ENCODE peak calls at places on chromosomes 3 and 15, in eight cellular contexts. M, Y, H, G, T, K, B and R are unnamed samples.

GRCh38 chr3:162398554-162398953 is 901.9 kb downstream of the OTOL1 start:
- ATAC-seq in M (no peak), Y (peak), H (no peak), G (no peak), T (no peak), K (no peak), B (no peak), R (no peak)

GRCh38 chr15:100204211-100204610 is 137.6 kb downstream of the ADAMTS17 start:
- ATAC-seq in M (no peak), Y (no peak), H (no peak), G (no peak), T (no peak), K (no peak), B (no peak), R (no peak)

GRCh38 chr3:45922039-45922326 is 21.3 kb upstream of the CXCR6 start:
- ATAC-seq in M (no peak), Y (no peak), H (no peak), G (peak), T (no peak), K (no peak), B (no peak), R (peak)

GRCh38 chr3:152460936-152461335 is 192.2 kb downstream of the MBNL1 start:
- ATAC-seq in M (peak), Y (no peak), H (no peak), G (no peak), T (no peak), K (no peak), B (peak), R (no peak)

GRCh38 chr3:127760361-127760760 is 62.0 kb downstream of the MGLL start:
- ATAC-seq in M (no peak), Y (peak), H (no peak), G (no peak), T (no peak), K (no peak), B (no peak), R (peak)

GRCh38 chr3:69197922-69198540 is 75.6 kb upstream of the LMOD3 start:
- ATAC-seq in M (no peak), Y (no peak), H (no peak), G (peak), T (no peak), K (no peak), B (no peak), R (no peak)

GRCh38 chr3:120557115-120557514 is 39.0 kb upstream of the NDUFB4 start:
- ATAC-seq in M (no peak), Y (no peak), H (no peak), G (no peak), T (no peak), K (no peak), B (no peak), R (no peak)

GRCh38 chr3:50316657-50317242 is 5.8 kb downstream of the HYAL2 start:
- ATAC-seq in M (no peak), Y (no peak), H (peak), G (peak), T (peak), K (peak), B (no peak), R (no peak)

GRCh38 chr3:100022506-100022905 is 91.8 kb downstream of the FILIP1L start:
- ATAC-seq in M (no peak), Y (no peak), H (no peak), G (no peak), T (no peak), K (no peak), B (no peak), R (no peak)

GRCh38 chr3:150461399-150461798 is 53.3 kb downstream of the TSC22D2 start:
- ATAC-seq in M (peak), Y (no peak), H (no peak), G (no peak), T (no peak), K (no peak), B (no peak), R (no peak)

GRCh38 chr3:195873971-195874370 is 34.4 kb downstream of the TNK2 start:
- ATAC-seq in M (no peak), Y (no peak), H (peak), G (no peak), T (no peak), K (peak), B (no peak), R (no peak)

GRCh38 chr15:66901336-66902100 is 163.9 kb upstream of the SMAD3 start:
- ATAC-seq in M (no peak), Y (no peak), H (no peak), G (no peak), T (no peak), K (no peak), B (no peak), R (peak)

GRCh38 chr3:105688821-105689220 is 180.0 kb downstream of the CBLB start:
- ATAC-seq in M (peak), Y (no peak), H (peak), G (no peak), T (no peak), K (no peak), B (no peak), R (no peak)

GRCh38 chr3:18098960-18099587 is 326.1 kb downstream of the SATB1 start:
- ATAC-seq in M (no peak), Y (no peak), H (peak), G (peak), T (no peak), K (peak), B (no peak), R (no peak)

GRCh38 chr3:184567924-184568590 is 6.5 kb downstream of the EPHB3 start:
- ATAC-seq in M (no peak), Y (no peak), H (no peak), G (no peak), T (no peak), K (no peak), B (no peak), R (no peak)

GRCh38 chr3:72338942-72339749 is 509.1 kb downstream of the SHQ1 start:
- ATAC-seq in M (no peak), Y (no peak), H (peak), G (peak), T (peak), K (peak), B (peak), R (peak)

GRCh38 chr3:20039082-20039764 is 1.0 kb upstream of the KAT2B start:
- ATAC-seq in M (no peak), Y (no peak), H (no peak), G (no peak), T (no peak), K (no peak), B (no peak), R (no peak)

GRCh38 chr3:71949403-71949802 is 164.5 kb upstream of the PROK2 start:
- ATAC-seq in M (no peak), Y (no peak), H (no peak), G (no peak), T (no peak), K (no peak), B (no peak), R (no peak)

GRCh38 chr3:183159319-183159718 is 3.2 kb downstream of the LAMP3 start:
- ATAC-seq in M (no peak), Y (no peak), H (peak), G (peak), T (peak), K (peak), B (no peak), R (no peak)

GRCh38 chr3:4409415-4409814 is 57.7 kb downstream of the SUMF1 start:
- ATAC-seq in M (no peak), Y (no peak), H (no peak), G (peak), T (peak), K (no peak), B (no peak), R (no peak)

GRCh38 chr3:148990211-148990610 is 1.1 kb upstream of the GYG1 start:
- ATAC-seq in M (no peak), Y (no peak), H (no peak), G (peak), T (no peak), K (no peak), B (no peak), R (no peak)

GRCh38 chr3:11288786-11289637 is 16.8 kb downstream of the ATG7 start:
- ATAC-seq in M (peak), Y (peak), H (peak), G (peak), T (peak), K (peak), B (peak), R (peak)

GRCh38 chr15:28115871-28116270 is 16.8 kb upstream of the OCA2 start:
- ATAC-seq in M (no peak), Y (no peak), H (no peak), G (no peak), T (no peak), K (no peak), B (no peak), R (no peak)
- H3K27ac ChIP-seq in M (no peak), Y (no peak), H (no peak), G (no peak), T (no peak), K (no peak), B (no peak), R (no peak)

GRCh38 chr3:52827866-52828376 is 2.6 kb downstream of the ITIH4 start:
- ATAC-seq in M (peak), Y (no peak), H (peak), G (no peak), T (peak), K (no peak), B (peak), R (no peak)
- TF ChIP-seq CTCF in M (peak), Y (no peak), H (no peak), G (no peak), T (no peak), K (no peak), B (peak), R (no peak)

GRCh38 chr3:61608711-61609110 is 47.3 kb downstream of the PTPRG start:
- ATAC-seq in M (no peak), Y (no peak), H (no peak), G (no peak), T (no peak), K (no peak), B (no peak), R (no peak)
- TF ChIP-seq POLR2A in M (no peak), Y (no peak), H (no peak), G (no peak), T (no peak), K (no peak), B (no peak), R (no peak)

DNA sequence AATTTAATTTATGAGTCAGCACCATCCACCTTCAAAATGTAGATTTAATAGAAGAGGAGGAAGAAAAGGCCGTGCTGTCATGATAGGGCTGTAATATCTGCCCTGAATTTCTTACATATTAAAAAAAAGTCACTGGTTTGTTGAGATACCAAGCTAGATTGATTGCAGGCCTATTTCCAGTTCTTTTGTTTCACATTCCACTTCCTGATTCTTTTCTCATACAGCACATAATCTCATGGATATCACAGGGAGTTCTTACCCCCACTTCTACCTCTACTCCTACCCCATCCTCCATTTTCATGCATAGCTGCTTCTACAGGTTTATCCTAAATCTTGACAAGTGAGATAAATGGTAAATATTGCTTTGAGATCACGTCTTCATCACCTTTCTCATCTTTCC is 290.2 kb downstream of the ZBTB20 start:
- ATAC-seq in M (no peak), Y (no peak), H (no peak), G (no peak), T (no peak), K (no peak), B (peak), R (no peak)
- H3K27ac ChIP-seq in M (no peak), Y (no peak), H (no peak), G (no peak), T (no peak), K (no peak), B (peak), R (no peak)

DNA sequence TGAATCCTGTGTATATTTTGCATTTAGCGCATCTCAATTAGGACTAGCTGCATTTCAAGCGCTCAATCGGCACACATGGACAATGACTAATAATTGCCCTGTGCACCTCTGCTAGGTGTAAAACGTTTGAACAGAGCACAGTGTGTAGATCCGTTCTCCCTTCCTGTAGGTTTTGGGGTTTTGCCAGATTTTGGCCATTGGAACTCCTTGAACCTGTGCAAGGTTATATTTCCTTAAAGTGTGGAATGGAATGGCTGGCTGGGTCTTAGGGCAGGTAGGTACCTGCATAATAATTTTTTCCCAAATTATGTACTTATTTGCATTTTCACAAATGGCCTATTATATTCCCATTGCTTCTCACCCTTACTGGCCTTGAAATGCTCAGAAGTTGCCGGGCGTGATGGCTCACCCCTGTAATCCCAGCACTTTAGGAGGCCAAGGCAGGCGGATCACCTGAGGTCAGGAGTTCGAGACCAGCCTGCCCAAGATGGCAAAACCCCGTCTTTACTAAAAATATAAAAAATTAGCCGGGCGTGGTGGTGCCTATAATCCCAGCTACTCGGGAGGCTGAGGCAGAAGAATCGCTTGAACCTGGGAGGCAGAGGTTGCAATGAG is 774 bp downstream of the RNU5B-1 start:
- ATAC-seq in M (peak), Y (peak), H (peak), G (no peak), T (peak), K (peak), B (peak), R (no peak)
- TF ChIP-seq CTCF in M (no peak), Y (no peak), H (no peak), G (no peak), T (no peak), K (no peak), B (no peak), R (no peak)

DNA sequence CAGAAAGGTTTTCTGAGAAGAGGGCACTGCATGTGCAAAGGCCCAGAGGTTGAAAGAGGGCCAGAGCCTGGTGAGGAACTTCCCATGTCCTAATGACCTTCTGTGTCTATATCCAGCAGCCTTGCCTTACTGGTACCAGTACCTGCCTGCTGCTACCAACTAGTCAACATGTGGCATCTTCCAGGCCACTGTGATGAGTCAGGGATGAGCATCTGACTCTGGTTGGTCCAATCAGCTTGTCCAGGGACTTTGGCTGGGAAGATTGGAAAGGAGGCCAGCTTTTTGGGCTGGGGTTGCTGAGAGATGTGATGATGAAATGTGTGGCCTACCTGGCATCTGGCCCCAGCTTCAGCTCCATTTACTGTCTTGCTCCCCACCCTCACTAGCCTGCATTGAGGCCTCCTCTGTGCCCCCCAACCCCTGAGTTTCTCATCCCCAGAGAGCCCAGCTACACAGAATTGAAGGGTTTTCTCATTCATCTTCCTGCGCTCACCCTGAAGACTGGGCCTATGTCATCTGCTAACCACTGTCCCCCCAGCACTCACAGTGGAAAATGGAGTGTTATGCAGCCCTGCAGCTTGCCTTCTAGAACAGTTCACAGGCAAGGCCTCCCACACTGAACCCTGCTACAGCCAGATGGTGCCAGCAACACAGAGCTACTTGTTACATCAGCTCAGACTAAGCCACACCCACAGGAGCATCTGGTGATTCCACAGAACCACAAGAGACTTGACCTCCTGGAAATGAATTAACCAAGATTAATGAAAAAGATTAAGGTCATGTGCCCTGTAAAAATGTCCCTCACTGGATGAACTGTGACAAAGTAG is 1.3 kb upstream of the TWF2 start:
- ATAC-seq in M (peak), Y (no peak), H (peak), G (peak), T (peak), K (peak), B (no peak), R (peak)
- TF ChIP-seq POLR2A in M (no peak), Y (no peak), H (no peak), G (peak), T (peak), K (no peak), B (no peak), R (no peak)

DNA sequence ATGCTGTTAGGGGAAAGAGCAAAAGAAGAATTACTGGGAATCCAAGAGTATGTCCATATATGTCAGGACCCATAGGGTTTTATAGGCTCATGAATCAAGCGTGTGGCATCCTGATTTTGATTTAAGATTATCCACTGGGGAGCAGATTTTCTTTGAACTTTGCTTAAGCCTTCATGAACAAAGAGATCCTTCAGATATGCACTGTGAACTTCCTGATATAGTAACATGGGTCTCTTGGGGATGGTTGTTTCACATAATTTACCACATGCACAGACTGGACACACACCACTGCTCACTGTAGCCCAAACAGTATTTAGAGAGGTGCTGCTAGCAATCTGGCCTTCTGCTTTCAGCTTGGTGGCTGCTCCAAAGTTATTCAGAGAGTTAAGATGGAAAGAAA is 200.9 kb upstream of the ZPLD1 start:
- ATAC-seq in M (no peak), Y (no peak), H (no peak), G (peak), T (no peak), K (no peak), B (no peak), R (no peak)
- H3K27ac ChIP-seq in M (no peak), Y (no peak), H (no peak), G (no peak), T (no peak), K (no peak), B (no peak), R (no peak)

GRCh38 chr15:85000937-85001336 is 19.3 kb downstream of the PDE8A start:
- ATAC-seq in M (peak), Y (no peak), H (no peak), G (no peak), T (peak), K (no peak), B (peak), R (no peak)
- TF ChIP-seq CTCF in M (no peak), Y (no peak), H (no peak), G (no peak), T (no peak), K (no peak), B (no peak), R (no peak)